ENCODE peak calls at places on chromosome 13, in ten cellular contexts. F is stimulated activated CD4-positive, alpha-beta T cell treated with anti-CD3 and anti-CD28 coated beads, TNF-alpha, amount 100 ng/mL, for 1 hour; J is HTR-8/SVneo; M is T-helper 2 cell; B is frontal cortex; R is NCI-H2081; W is nephron progenitor cell; O is neural crest cell; P is activated naive CD4-positive, alpha-beta T cell treated with anti-CD3 and anti-CD28 coated beads, Interleukin-2, amount 10 ng/mL, durations not matched to agents 7 days and 5 days; D is WERI-Rb-1. K is an unnamed sample.

GRCh38 chr13:26037302-26037701 is 14.5 kb downstream of the SHISA2 start:
- DNase-seq in F (no peak), J (no peak), M (no peak), B (no peak), R (no peak), W (no peak), O (peak), P (peak), D (peak), K (no peak)

GRCh38 chr13:32039488-32040013 is 8.0 kb downstream of the FRY start:
- DNase-seq in F (no peak), J (no peak), M (no peak), B (no peak), R (no peak), W (no peak), O (no peak), P (no peak), D (no peak), K (no peak)

GRCh38 chr13:99501952-99502310 is 659 bp downstream of the TM9SF2 start:
- DNase-seq in F (no peak), J (no peak), M (no peak), B (no peak), R (no peak), W (peak), O (no peak), P (peak), D (peak), K (no peak)

GRCh38 chr13:113453962-113454361 is 674 bp upstream of the ADPRHL1 start:
- DNase-seq in F (no peak), J (no peak), M (no peak), B (no peak), R (no peak), W (no peak), O (no peak), P (no peak), D (peak), K (no peak)

GRCh38 chr13:65638572-65639168 is 1591.5 kb downstream of the PCDH9 start:
- DNase-seq in F (no peak), J (peak), M (no peak), B (no peak), R (peak), W (peak), O (peak), P (no peak), D (peak), K (peak)

GRCh38 chr13:26480246-26480855 is 77.1 kb upstream of the WASF3 start:
- DNase-seq in F (no peak), J (no peak), M (no peak), B (no peak), R (no peak), W (no peak), O (no peak), P (no peak), D (no peak), K (no peak)

GRCh38 chr13:25292301-25292700 is 5.0 kb upstream of the MTMR6 start:
- DNase-seq in F (no peak), J (no peak), M (no peak), B (no peak), R (no peak), W (no peak), O (no peak), P (peak), D (peak), K (no peak)

GRCh38 chr13:114101831-114102520 is 30.4 kb downstream of the RASA3 start:
- DNase-seq in F (no peak), J (no peak), M (no peak), B (peak), R (no peak), W (peak), O (no peak), P (no peak), D (peak), K (peak)

GRCh38 chr13:99255241-99255640 is 2.9 kb downstream of the GPR18 start:
- DNase-seq in F (no peak), J (no peak), M (no peak), B (no peak), R (no peak), W (no peak), O (no peak), P (no peak), D (no peak), K (no peak)

GRCh38 chr13:113669231-113669870 is 2.3 kb downstream of the GRK1 start:
- DNase-seq in F (no peak), J (no peak), M (no peak), B (no peak), R (no peak), W (no peak), O (no peak), P (peak), D (peak), K (no peak)

GRCh38 chr13:67844544-67844943 is 614.4 kb upstream of the PCDH9 start:
- DNase-seq in F (no peak), J (no peak), M (no peak), B (no peak), R (no peak), W (no peak), O (no peak), P (no peak), D (no peak), K (no peak)